ENCODE peak calls at places on chromosome 15, in four cellular contexts. F is lung, U is heart right ventricle, J is breast epithelium. W is an unnamed sample.
A peak's percentile ranks its signal among the peaks of the same experiment; 100 is the strongest.

GRCh38 chr15:46080018-46080417 is 445.2 kb downstream of the SQOR start:
- DNase-seq in J (no peak), U (no peak), F (no peak), W (no peak)

GRCh38 chr15:99604865-99605264 is 39.1 kb downstream of the MEF2A start:
- DNase-seq in U (no peak), J (no peak), F (no peak), W (no peak)

GRCh38 chr15:98856540-98856907 is 151.1 kb downstream of the PGPEP1L start:
- DNase-seq in J (no peak), U (no peak), F (no peak), W (no peak)

GRCh38 chr15:78012643-78013077 is 64.9 kb downstream of the TBC1D2B start:
- DNase-seq in J (no peak), U (no peak), F (peak; percentile 82), W (no peak)

GRCh38 chr15:90903733-90904536 is 833 bp downstream of the MAN2A2 start:
- DNase-seq in J (no peak), U (no peak), F (no peak), W (no peak)

GRCh38 chr15:38103564-38103963 is 149.1 kb upstream of the SPRED1 start:
- DNase-seq in J (no peak), U (no peak), F (no peak), W (no peak)

GRCh38 chr15:29668120-29668602 is 154.1 kb downstream of the TJP1 start:
- DNase-seq in F (peak; percentile 77), J (peak; percentile 68), U (peak; percentile 48), W (peak; percentile 63)

GRCh38 chr15:55661431-55661830 is 73.3 kb upstream of the PYGO1 start:
- DNase-seq in F (no peak), U (no peak), J (no peak), W (no peak)

GRCh38 chr15:67422296-67422695 is 98.6 kb upstream of the C15orf61 start:
- DNase-seq in F (no peak), U (no peak), J (no peak), W (no peak)

GRCh38 chr15:22968356-22968755 is 11.8 kb downstream of the CYFIP1 start:
- DNase-seq in F (no peak), U (no peak), J (no peak), W (peak; percentile 68)

GRCh38 chr15:74010929-74011540 is 16.5 kb downstream of the PML start:
- DNase-seq in J (no peak), U (no peak), F (no peak), W (no peak)
- H3K4me3 ChIP-seq in J (no peak overlapping the region), U (peak overlapping the region; percentile 4), F (no peak overlapping the region), W (no peak overlapping the region)

GRCh38 chr15:50066202-50066601 is 52.8 kb downstream of the ATP8B4 start:
- DNase-seq in F (no peak), J (no peak), U (no peak), W (no peak)

GRCh38 chr15:50066693-50067092 is 52.3 kb downstream of the ATP8B4 start:
- DNase-seq in U (no peak), J (no peak), F (no peak), W (no peak)

GRCh38 chr15:50065264-50065663 is 53.8 kb downstream of the ATP8B4 start:
- DNase-seq in F (no peak), J (no peak), U (no peak), W (no peak)

GRCh38 chr15:50067254-50067653 is 51.8 kb downstream of the ATP8B4 start:
- DNase-seq in U (no peak), J (no peak), F (no peak), W (no peak)

GRCh38 chr15:50068016-50068415 is 51.0 kb downstream of the ATP8B4 start:
- DNase-seq in F (no peak), U (no peak), J (no peak), W (no peak)
- TF ChIP-seq CTCF in F (no peak), U (no peak), J (no peak), W (no peak)

GRCh38 chr15:41199470-41199869 is 31.1 kb downstream of the EXD1 start:
- DNase-seq in U (no peak), J (no peak), F (no peak), W (no peak)
- H3K27me3 ChIP-seq in U (no peaks in the 10 kb centered on the region), J (no peaks in the 10 kb centered on the region), F (no peaks in the 10 kb centered on the region), W (no peaks in the 10 kb centered on the region)

GRCh38 chr15:94230886-94231727 is at the start of gene MCTP2:
- DNase-seq in U (peak; percentile 64), J (peak; percentile 69), F (peak; percentile 89), W (peak; percentile 68)

GRCh38 chr15:94232107-94232506 is 746 bp downstream of the MCTP2 start:
- DNase-seq in F (no peak), J (no peak), U (no peak), W (no peak)

GRCh38 chr15:94229591-94230365 is 1.6 kb upstream of the MCTP2 start:
- DNase-seq in J (no peak), U (no peak), F (no peak), W (no peak)

GRCh38 chr15:94231728-94232086 is 346 bp downstream of the MCTP2 start:
- DNase-seq in U (no peak), F (no peak), J (no peak), W (no peak)

DNA sequence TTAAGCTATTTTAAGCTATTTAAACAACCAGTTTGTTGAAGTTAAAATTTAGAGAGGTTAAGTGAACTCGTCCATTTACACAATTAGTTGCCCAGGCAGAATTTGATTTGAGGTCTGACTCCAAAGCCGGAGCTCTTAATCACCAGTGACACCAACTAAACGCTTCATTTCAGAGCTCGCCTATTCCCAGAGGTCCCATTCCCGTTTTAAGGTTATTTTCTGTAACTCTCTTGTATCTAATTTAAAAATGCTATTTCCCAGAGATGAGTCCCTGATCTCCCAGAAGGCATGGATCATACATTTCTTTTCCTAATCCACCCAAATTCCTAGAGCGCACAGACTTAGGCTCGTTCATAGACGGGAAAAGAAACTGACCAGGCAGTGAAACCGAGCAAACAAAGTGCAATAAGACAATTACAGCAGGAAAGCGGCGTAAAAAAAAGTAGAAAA is 900 bp upstream of the MCTP2 start:
- DNase-seq in F (no peak), J (no peak), U (no peak), W (no peak)
- H3K4me3 ChIP-seq in F (no peak overlapping the region), J (peak overlapping the region; percentile 52), U (peak overlapping the region; percentile 54), W (peak overlapping the region; percentile 68)

GRCh38 chr15:85396554-85396953 is 16.2 kb downstream of the AKAP13 start:
- DNase-seq in J (no peak), U (no peak), F (no peak), W (no peak)

GRCh38 chr15:85397926-85398325 is 17.5 kb downstream of the AKAP13 start:
- DNase-seq in J (no peak), F (no peak), U (no peak), W (no peak)

GRCh38 chr15:85399627-85400026 is 19.2 kb downstream of the AKAP13 start:
- DNase-seq in J (no peak), U (no peak), F (no peak), W (no peak)

GRCh38 chr15:85397151-85397550 is 16.7 kb downstream of the AKAP13 start:
- DNase-seq in F (no peak), U (no peak), J (no peak), W (no peak)

GRCh38 chr15:85398822-85399221 is 18.4 kb downstream of the AKAP13 start:
- DNase-seq in F (no peak), U (no peak), J (no peak), W (no peak)
- TF ChIP-seq CTCF in F (no peak), U (no peak), J (no peak), W (no peak)

GRCh38 chr15:84616235-84616634 is 15.4 kb downstream of the ZSCAN2 start:
- DNase-seq in U (no peak), F (no peak), J (no peak), W (no peak)

GRCh38 chr15:84625125-84625524 is 24.3 kb downstream of the ZSCAN2 start:
- DNase-seq in F (no peak), J (no peak), U (no peak), W (no peak)

GRCh38 chr15:84620626-84621025 is 19.8 kb downstream of the ZSCAN2 start:
- DNase-seq in U (no peak), J (peak; percentile 2), F (no peak), W (no peak)

GRCh38 chr15:84624359-84624758 is 23.6 kb downstream of the ZSCAN2 start:
- DNase-seq in J (no peak), F (no peak), U (no peak), W (no peak)

DNA sequence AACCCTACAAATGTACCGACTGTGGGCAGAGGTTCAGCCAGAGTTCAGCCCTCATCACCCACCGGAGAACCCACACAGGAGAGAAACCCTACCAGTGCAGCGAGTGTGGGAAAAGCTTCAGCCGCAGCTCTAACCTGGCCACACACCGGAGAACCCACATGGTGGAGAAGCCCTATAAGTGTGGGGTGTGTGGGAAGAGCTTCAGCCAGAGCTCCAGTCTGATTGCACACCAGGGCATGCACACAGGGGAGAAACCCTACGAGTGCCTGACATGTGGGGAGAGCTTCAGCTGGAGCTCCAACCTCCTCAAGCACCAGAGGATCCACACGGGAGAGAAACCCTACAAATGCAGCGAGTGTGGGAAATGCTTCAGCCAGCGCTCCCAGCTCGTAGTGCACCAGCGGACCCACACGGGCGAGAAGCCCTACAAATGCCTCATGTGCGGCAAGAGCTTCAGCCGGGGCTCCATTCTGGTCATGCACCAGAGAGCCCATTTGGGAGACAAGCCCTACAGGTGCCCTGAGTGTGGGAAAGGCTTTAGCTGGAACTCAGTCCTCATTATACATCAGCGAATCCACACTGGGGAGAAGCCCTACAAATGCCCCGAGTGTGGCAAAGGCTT is 20.7 kb downstream of the ZSCAN2 start:
- DNase-seq in U (no peak), J (peak; percentile 25), F (no peak), W (no peak)
- H3K27me3 ChIP-seq in U (no peaks in the 10 kb centered on the region), J (no peaks in the 10 kb centered on the region), F (no peaks in the 10 kb centered on the region), W (no peaks in the 10 kb centered on the region)

DNA sequence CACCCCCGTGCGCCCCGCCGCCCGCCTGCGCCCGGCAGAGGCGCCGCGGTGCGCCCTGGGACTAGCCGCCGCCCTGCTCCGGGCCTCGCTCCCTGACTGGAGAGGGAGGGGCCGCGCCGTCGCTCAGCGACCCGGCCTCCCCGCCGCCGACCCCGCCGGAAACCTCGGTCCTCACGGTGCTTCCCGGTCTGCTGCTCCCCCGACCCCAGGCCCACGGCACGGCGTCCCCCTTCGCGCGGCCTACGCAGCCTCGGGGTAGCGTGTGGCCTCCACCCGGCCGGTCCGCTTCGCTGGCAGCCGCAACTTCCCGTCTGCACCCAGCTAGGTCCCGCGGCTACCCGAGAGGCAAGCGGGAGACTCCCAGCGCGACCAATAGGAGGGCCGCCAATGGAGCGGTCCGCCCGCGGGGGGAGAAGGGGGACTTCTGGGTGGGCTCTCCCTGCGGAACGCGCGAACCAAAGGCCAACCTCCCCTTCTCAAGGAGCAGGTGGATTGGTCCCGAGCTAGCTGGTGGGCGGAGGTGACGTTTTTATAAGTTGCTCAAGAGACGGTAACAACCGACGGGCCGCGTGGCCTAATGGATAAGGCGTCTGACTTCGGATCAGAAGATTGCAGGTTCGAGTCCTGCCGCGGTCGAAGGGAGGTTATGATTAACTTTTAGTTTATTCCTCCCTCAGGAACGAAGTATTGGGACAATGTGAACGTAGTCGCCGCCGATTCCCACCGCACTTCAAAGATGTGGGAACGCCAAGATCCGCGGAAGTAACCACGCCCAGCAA is at the start of gene POLG:
- DNase-seq in U (peak; percentile 98), F (peak; percentile 99), J (peak; percentile 99), W (peak; percentile 82)
- H3K4me3 ChIP-seq in U (peak within 1 kb of the TSS; percentile 83), F (peak within 1 kb of the TSS; percentile 92), J (peak within 1 kb of the TSS; percentile 72), W (peak within 1 kb of the TSS; percentile 93)

DNA sequence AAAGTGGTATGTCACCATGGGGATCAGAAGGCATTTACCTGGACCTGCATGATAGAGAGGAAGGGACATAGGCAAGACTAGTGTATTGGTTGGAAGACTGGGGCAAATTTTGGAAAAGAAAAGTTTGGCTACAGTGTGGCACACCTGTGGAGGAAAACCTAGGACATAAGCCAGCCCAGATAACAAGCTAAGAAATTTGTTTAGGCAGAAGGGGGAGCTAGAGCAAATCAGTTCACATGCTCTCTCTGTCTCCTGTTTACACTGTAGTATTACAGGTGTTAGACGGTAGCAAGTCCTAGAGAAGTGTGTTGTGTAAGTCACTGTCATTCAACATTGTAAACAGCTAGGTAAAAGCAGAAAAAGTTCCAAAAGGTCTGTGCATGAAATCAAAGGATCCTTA is 11.9 kb upstream of the ALDH1A2 start:
- DNase-seq in F (no peak), J (no peak), U (no peak), W (no peak)
- TF ChIP-seq CTCF in F (no peak), J (no peak), U (no peak), W (peak; percentile 47)

W was measured in kidney epithelial cell.